ENCODE peak calls at places on chromosomes 16 and 17, in eight cellular contexts. B is BE2C, C is cardiac fibroblast, F is neural crest cell, Z is AG04449, P is progenitor cell of endocrine pancreas, N is stomach, T is B cell. D is an unnamed sample.

GRCh38 chr17:18323007-18323406 is 7.9 kb downstream of the SMCR8 start:
- DNase-seq in Z (no peak), F (no peak), T (no peak), P (no peak), C (no peak), N (no peak), B (no peak), D (no peak)

GRCh38 chr17:49582789-49583188 is 7.1 kb downstream of the NXPH3 start:
- DNase-seq in Z (no peak), P (no peak), T (no peak), N (no peak), C (no peak), F (no peak), B (no peak), D (no peak)

GRCh38 chr16:88792078-88792550 is 7.1 kb upstream of the PIEZO1 start:
- DNase-seq in B (no peak), F (no peak), N (no peak), Z (no peak), C (no peak), T (no peak), P (no peak), D (no peak)

GRCh38 chr16:66470556-66470955 is 43.5 kb downstream of the BEAN1 start:
- DNase-seq in C (no peak), Z (no peak), B (no peak), P (no peak), T (no peak), N (no peak), F (no peak), D (no peak)

GRCh38 chr17:44581868-44582267 is 24.6 kb downstream of the FZD2 start:
- DNase-seq in P (no peak), F (no peak), B (peak; percentile 34), N (no peak), Z (no peak), T (no peak), C (peak; percentile 30), D (no peak)

GRCh38 chr16:12964466-12964865 is 63.1 kb downstream of the SHISA9 start:
- DNase-seq in F (no peak), C (no peak), T (no peak), B (no peak), P (no peak), N (no peak), Z (no peak), D (no peak)

GRCh38 chr16:27355610-27356009 is 41.8 kb downstream of the IL4R start:
- DNase-seq in Z (no peak), N (peak; percentile 33), B (no peak), F (no peak), C (peak; percentile 53), P (no peak), T (no peak), D (no peak)

GRCh38 chr17:50893183-50893993 is 27.2 kb upstream of the TOB1 start:
- DNase-seq in F (peak; percentile 25), Z (no peak), P (no peak), N (no peak), C (peak; percentile 57), T (no peak), B (no peak), D (no peak)

GRCh38 chr16:66519974-66520373 is 29.9 kb downstream of the TK2 start:
- DNase-seq in Z (no peak), C (no peak), B (no peak), T (no peak), N (no peak), P (no peak), F (no peak), D (no peak)

GRCh38 chr16:83365166-83365565 is 442.6 kb upstream of the HSBP1 start:
- DNase-seq in B (no peak), F (no peak), N (no peak), P (no peak), C (peak; percentile 16), Z (no peak), T (no peak), D (no peak)

GRCh38 chr17:34114174-34114573 is 140.9 kb upstream of the CCL2 start:
- DNase-seq in C (no peak), P (no peak), T (no peak), Z (no peak), F (no peak), N (no peak), B (no peak), D (no peak)

GRCh38 chr17:2863204-2863603 is 67.0 kb downstream of the RAP1GAP2 start:
- DNase-seq in T (no peak), B (no peak), N (peak; percentile 65), C (no peak), F (no peak), Z (no peak), P (no peak), D (no peak)

GRCh38 chr17:68011199-68011665 is 15.0 kb upstream of the C17orf58 start:
- DNase-seq in Z (no peak), T (peak; percentile 67), C (peak; percentile 25), B (peak; percentile 49), F (peak; percentile 67), N (peak; percentile 63), P (no peak), D (peak; percentile 41)

GRCh38 chr17:50904522-50905459 is 38.6 kb upstream of the TOB1 start:
- DNase-seq in N (peak; percentile 87), C (peak; percentile 51), F (no peak), B (peak; percentile 97), P (no peak), Z (no peak), T (no peak), D (no peak)

GRCh38 chr17:81898029-81898866 is 3.8 kb upstream of the NPB start:
- DNase-seq in B (peak; percentile 49), Z (peak; percentile 69), P (no peak), T (no peak), C (peak; percentile 62), N (no peak), F (no peak), D (no peak)

GRCh38 chr16:57507414-57508083 is 21.3 kb upstream of the DOK4 start:
- DNase-seq in B (peak; percentile 92), Z (no peak), P (no peak), C (no peak), N (no peak), F (no peak), T (no peak), D (no peak)

GRCh38 chr17:74466111-74466784 is at the start of gene CD300A:
- DNase-seq in B (no peak), N (peak; percentile 54), F (no peak), Z (no peak), P (no peak), T (peak; percentile 69), C (no peak), D (no peak)

GRCh38 chr16:71845639-71846431 is at the start of gene ATXN1L:
- DNase-seq in Z (peak; percentile 54), T (peak; percentile 97), N (peak; percentile 93), F (peak; percentile 85), C (peak; percentile 95), P (peak; percentile 93), B (peak; percentile 92), D (peak; percentile 65)
- TF ChIP-seq CTCF in Z (no peak), T (no peak), N (no peak), F (no peak), C (no peak), P (no peak), B (no peak), D (no peak)

GRCh38 chr16:49346459-49346858 is 27.1 kb upstream of the C16orf78 start:
- DNase-seq in P (no peak), B (no peak), C (no peak), T (no peak), Z (no peak), N (no peak), F (no peak), D (no peak)

GRCh38 chr16:49349446-49350168 is 24.0 kb upstream of the C16orf78 start:
- DNase-seq in N (no peak), F (no peak), Z (no peak), C (no peak), P (no peak), B (no peak), T (no peak), D (no peak)

GRCh38 chr16:49350265-49351103 is 23.1 kb upstream of the C16orf78 start:
- DNase-seq in T (peak; percentile 24), N (peak; percentile 65), C (peak; percentile 54), P (peak; percentile 63), F (peak; percentile 75), Z (no peak), B (peak; percentile 65), D (peak; percentile 60)

GRCh38 chr16:49347476-49347875 is 26.1 kb upstream of the C16orf78 start:
- DNase-seq in F (no peak), C (no peak), P (no peak), Z (no peak), T (no peak), N (no peak), B (no peak), D (no peak)

DNA sequence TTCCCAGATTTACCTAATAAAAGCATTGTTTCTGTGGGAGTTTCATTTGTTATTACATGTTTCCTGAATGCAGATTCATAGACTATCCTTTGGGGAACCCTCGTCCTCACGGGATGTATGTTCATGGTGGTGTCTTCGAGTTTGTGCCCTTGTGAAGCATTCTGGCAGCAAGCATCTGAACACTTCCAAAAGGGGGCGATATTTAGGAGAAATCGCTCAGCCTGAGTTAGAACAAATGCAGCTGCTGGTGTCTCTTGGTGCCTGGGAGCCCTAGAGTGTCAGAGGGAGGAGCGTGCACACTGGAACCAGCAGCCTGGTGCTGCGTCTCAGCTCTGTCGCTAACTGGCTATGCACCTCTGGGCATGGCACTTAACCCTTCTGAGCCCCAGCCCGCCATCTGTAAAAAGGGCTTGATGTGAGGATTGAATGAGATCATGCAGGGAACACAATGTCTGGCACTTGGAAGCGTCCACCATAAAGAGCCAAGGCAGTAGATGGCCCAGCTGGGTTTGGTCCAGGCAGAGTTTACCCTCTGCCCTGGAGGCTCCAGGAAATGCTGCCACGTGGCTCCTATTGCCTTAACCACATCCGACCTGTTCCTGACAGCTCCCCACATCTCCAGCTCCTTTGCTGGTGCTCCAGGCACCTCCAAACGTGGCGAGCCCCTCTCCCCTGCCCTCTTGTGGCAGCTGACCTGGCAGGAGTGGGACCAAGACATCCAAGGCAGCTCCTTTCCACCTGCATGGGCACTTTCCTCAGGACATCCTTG is 25.0 kb upstream of the C16orf78 start:
- DNase-seq in B (no peak), C (no peak), N (no peak), P (no peak), T (no peak), Z (no peak), F (no peak), D (no peak)
- TF ChIP-seq CTCF in B (peak; percentile 51), C (no peak), N (no peak), P (no peak), T (no peak), Z (no peak), F (no peak), D (no peak)

DNA sequence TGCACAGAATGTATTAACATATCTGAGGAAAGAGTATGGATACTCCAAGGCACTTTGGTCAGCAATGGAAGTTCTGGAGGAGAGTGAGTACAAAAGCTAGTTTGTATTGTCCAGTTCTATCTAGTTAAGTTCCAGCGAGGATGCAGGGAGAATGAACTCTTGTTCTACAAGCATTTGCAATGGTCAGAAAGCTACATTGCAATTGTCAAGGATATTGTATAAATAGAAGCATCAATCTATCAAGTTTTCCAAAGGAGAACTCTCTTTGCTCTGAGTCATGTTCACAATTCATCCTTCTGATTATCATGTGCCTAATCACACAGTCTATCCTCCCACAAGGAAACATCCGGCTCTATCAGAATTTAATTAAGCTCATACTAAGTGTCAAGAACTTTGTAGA is 973.3 kb upstream of the GOT2 start:
- DNase-seq in B (no peak), T (no peak), F (no peak), Z (no peak), P (no peak), N (no peak), C (no peak), D (no peak)
- TF ChIP-seq CTCF in B (no peak), T (no peak), F (no peak), Z (no peak), P (no peak), N (no peak), C (no peak), D (no peak)

GRCh38 chr16:56401482-56401881 is 23.9 kb downstream of the AMFR start:
- DNase-seq in C (no peak), B (peak; percentile 55), P (no peak), N (no peak), F (no peak), T (no peak), Z (no peak), D (no peak)
- TF ChIP-seq CTCF in C (peak; percentile 43), B (peak; percentile 65), P (peak; percentile 39), N (no peak), F (peak; percentile 50), T (peak; percentile 28), Z (peak; percentile 6), D (no peak)